ENCODE peak calls at places on chromosomes 6 and 20, in ten cellular contexts. W, T, F, G, V, J, K, I, H and R are unnamed samples.

GRCh38 chr6:1819007-1819406 is 209.3 kb downstream of the FOXC1 start:
- DNase-seq in J (no peak), H (no peak), V (no peak), K (no peak), F (no peak), W (no peak), T (no peak), I (no peak), G (no peak), R (no peak)

GRCh38 chr6:56849876-56850275 is 105.0 kb upstream of the BEND6 start:
- DNase-seq in W (peak; percentile 16), G (no peak), I (peak; percentile 85), T (no peak), K (no peak), F (peak; percentile 48), J (peak; percentile 85), V (no peak), H (no peak), R (no peak)

GRCh38 chr6:70423189-70424133 is 10.2 kb downstream of the FAM135A start:
- DNase-seq in F (no peak), G (no peak), V (no peak), J (no peak), H (no peak), T (no peak), W (no peak), K (no peak), I (no peak), R (no peak)

GRCh38 chr6:31396422-31397152 is 6.8 kb upstream of the MICA start:
- DNase-seq in K (peak; percentile 54), W (peak; percentile 40), H (peak; percentile 45), V (peak; percentile 67), F (no peak), T (peak; percentile 88), J (peak; percentile 34), I (peak; percentile 60), G (peak; percentile 71), R (peak; percentile 96)

GRCh38 chr20:38315290-38315966 is 11.5 kb downstream of the BPI start:
- DNase-seq in I (no peak), T (no peak), K (no peak), G (no peak), H (no peak), V (no peak), J (no peak), F (no peak), W (no peak), R (no peak)

GRCh38 chr20:22288156-22288555 is 296.2 kb downstream of the FOXA2 start:
- DNase-seq in V (no peak), J (no peak), K (no peak), H (no peak), I (no peak), W (no peak), F (no peak), G (no peak), T (no peak), R (no peak)

GRCh38 chr6:67231092-67231491 is 1404.0 kb upstream of the ADGRB3 start:
- DNase-seq in H (no peak), J (no peak), F (no peak), G (peak; percentile 32), T (no peak), W (no peak), K (no peak), I (no peak), V (no peak), R (no peak)

GRCh38 chr6:156395276-156395675 is 381.9 kb upstream of the ARID1B start:
- DNase-seq in H (peak; percentile 82), V (no peak), G (no peak), W (no peak), T (no peak), K (no peak), J (no peak), F (no peak), I (no peak), R (peak; percentile 77)

GRCh38 chr6:10146723-10147451 is 268.0 kb downstream of the TFAP2A start:
- DNase-seq in K (peak; percentile 35), J (peak; percentile 5), W (peak; percentile 25), T (no peak), I (peak; percentile 34), G (peak; percentile 30), V (peak; percentile 18), F (no peak), H (peak; percentile 61), R (no peak)

GRCh38 chr20:44019638-44020335 is 105.1 kb downstream of the TOX2 start:
- DNase-seq in H (no peak), F (no peak), V (no peak), W (no peak), K (peak; percentile 17), I (no peak), J (peak; percentile 19), T (no peak), G (no peak), R (no peak)